ENCODE peak calls at places on chromosomes 12 and 14, in four cellular contexts. I is HCT116, P is K562, A is SK-N-SH. E is an unnamed sample.

GRCh38 chr14:87705439-87705896 is 287.5 kb downstream of the GALC start:
- DNase-seq in I (no peak), P (no peak), A (no peak), E (no peak)

GRCh38 chr14:94748667-94749347 is 21.1 kb downstream of the GSC start:
- DNase-seq in I (peak; percentile 59), P (no peak), A (peak; percentile 53), E (peak; percentile 21)

GRCh38 chr12:89468648-89469326 is 55.8 kb downstream of the GALNT4 start:
- DNase-seq in I (no peak), P (no peak), A (no peak), E (no peak)

GRCh38 chr14:48936352-48936751 is 649.8 kb downstream of the RPS29 start:
- DNase-seq in I (no peak), P (no peak), A (peak; percentile 0), E (no peak)

GRCh38 chr14:100891051-100891450 is 12.5 kb downstream of the RTL1 start:
- DNase-seq in I (no peak), P (no peak), A (no peak), E (no peak)

GRCh38 chr12:81863406-81863805 is 104.3 kb upstream of the PPFIA2 start:
- DNase-seq in I (no peak), P (no peak), A (no peak), E (no peak)

GRCh38 chr14:91482278-91483023 is 27.7 kb downstream of the PPP4R3A start:
- DNase-seq in I (no peak), P (no peak), A (no peak), E (no peak)

GRCh38 chr12:2467447-2468195 is 327.1 kb upstream of the FKBP4 start:
- DNase-seq in I (no peak), P (no peak), A (no peak), E (no peak)

GRCh38 chr12:50403001-50403440 is 2.3 kb downstream of the LARP4 start:
- DNase-seq in I (no peak), P (no peak), A (no peak), E (no peak)

GRCh38 chr12:105820407-105821140 is 318.2 kb downstream of the NUAK1 start:
- DNase-seq in I (no peak), P (no peak), A (no peak), E (peak; percentile 40)

GRCh38 chr12:123261196-123261595 is 10.5 kb downstream of the CDK2AP1 start:
- DNase-seq in I (no peak), P (no peak), A (no peak), E (no peak)

GRCh38 chr12:3196488-3196887 is 119.3 kb downstream of the TSPAN9 start:
- DNase-seq in I (no peak), P (no peak), A (no peak), E (no peak)

GRCh38 chr12:105835505-105835904 is 303.2 kb downstream of the NUAK1 start:
- DNase-seq in I (no peak), P (no peak), A (no peak), E (no peak)

GRCh38 chr12:48881652-48882324 is 16.1 kb upstream of the RND1 start:
- DNase-seq in I (no peak), P (no peak), A (no peak), E (no peak)

GRCh38 chr12:104526751-104527150 is 70.0 kb downstream of the CHST11 start:
- DNase-seq in I (no peak), P (no peak), A (no peak), E (no peak)

GRCh38 chr14:61438860-61439765 is 117.7 kb downstream of the PRKCH start:
- DNase-seq in I (no peak), P (no peak), A (no peak), E (peak; percentile 85)

GRCh38 chr12:123139926-123140674 is 10.8 kb downstream of the PITPNM2 start:
- DNase-seq in I (no peak), P (peak; percentile 35), A (no peak), E (peak; percentile 61)

GRCh38 chr12:53701518-53702264 is 25.6 kb downstream of the CALCOCO1 start:
- DNase-seq in I (peak; percentile 60), P (peak; percentile 58), A (peak; percentile 80), E (peak; percentile 43)

GRCh38 chr12:69341328-69341727 is 6.9 kb upstream of the LYZ start:
- DNase-seq in I (no peak), P (no peak), A (no peak), E (no peak)

GRCh38 chr12:2242816-2243215 is 190.0 kb downstream of the CACNA1C start:
- DNase-seq in I (no peak), P (no peak), A (no peak), E (no peak)

GRCh38 chr12:44143170-44143569 is 307.3 kb downstream of the TMEM117 start:
- DNase-seq in I (no peak), P (no peak), A (no peak), E (no peak)
- TF ChIP-seq ELF1 in I (no peak), P (no peak), A (no peak), E (no peak)

GRCh38 chr12:46459881-46460545 is 87.4 kb upstream of the SLC38A2 start:
- DNase-seq in I (no peak), P (no peak), A (no peak), E (no peak)

GRCh38 chr12:46460682-46461215 is 88.2 kb upstream of the SLC38A2 start:
- DNase-seq in I (no peak), P (no peak), A (no peak), E (no peak)

GRCh38 chr12:46457958-46458357 is 85.4 kb upstream of the SLC38A2 start:
- DNase-seq in I (no peak), P (no peak), A (no peak), E (no peak)

GRCh38 chr12:46458500-46459106 is 86.0 kb upstream of the SLC38A2 start:
- DNase-seq in I (no peak), P (no peak), A (no peak), E (no peak)

DNA sequence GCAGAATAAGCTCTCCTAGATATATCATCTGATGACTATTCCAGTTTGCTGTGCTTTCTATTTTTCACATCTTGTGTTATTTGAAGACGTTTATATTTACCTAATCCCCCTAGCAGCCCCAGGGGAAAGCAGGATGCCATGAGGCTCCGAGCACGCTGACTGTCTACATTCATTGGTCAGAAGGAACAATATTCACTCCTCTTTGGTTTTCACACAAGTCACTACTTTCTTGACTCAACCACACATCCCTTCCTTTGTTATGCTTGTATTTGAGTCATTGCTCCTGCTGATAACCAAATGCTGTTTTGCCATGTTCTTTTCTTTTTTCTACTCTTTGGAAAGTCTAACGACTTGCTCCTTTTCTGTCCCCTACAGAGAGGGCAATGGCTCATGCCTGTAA is 86.5 kb upstream of the SLC38A2 start:
- DNase-seq in I (no peak), P (no peak), A (no peak), E (no peak)
- TF ChIP-seq ELF1 in I (no peak), P (no peak), A (no peak), E (no peak)

DNA sequence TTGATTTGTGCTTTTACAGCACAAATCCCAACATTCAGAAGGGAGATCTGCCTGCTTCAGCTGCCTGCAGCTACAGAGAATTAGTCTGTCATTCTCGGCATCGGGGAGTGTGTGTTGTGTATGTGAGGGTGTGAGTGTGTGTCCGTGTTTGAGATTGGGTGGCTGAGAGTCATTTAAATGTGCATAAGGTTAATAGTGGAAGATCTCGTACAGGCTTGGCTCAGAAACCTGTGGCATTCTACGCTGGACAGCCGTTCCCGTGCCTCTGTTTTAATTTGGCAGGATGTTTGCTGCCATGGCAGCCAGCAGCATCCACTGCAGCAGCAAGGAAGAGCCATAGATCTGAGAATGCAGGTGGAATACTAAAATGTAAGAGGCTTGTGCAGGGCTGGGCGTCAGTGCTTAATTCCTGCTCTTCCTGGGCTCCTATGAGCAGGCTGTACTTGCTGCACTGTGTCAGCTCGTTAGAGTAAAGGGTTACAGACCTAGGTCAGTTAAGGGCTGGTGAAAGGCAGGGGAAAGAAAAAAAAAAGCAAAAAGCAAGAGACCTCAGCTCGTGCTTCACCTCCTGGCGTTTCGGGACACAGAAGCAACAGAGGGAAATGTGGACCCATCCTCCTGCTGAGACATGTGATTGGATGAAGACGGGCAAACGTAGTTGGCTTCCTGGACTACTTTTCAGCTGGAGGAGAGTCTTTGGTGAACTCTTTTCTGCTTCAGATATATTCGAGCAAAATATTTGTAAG is 205.4 kb downstream of the NAV3 start:
- DNase-seq in I (no peak), P (no peak), A (peak; percentile 29), E (no peak)
- TF ChIP-seq ELF1 in I (no peak), P (no peak), A (no peak), E (no peak)

GRCh38 chr12:110256780-110257431 is 24.1 kb upstream of the ATP2A2 start:
- DNase-seq in I (no peak), P (no peak), A (no peak), E (no peak)

GRCh38 chr12:110266381-110266909 is 14.6 kb upstream of the ATP2A2 start:
- DNase-seq in I (no peak), P (no peak), A (peak; percentile 44), E (no peak)

GRCh38 chr12:110258466-110258865 is 22.6 kb upstream of the ATP2A2 start:
- DNase-seq in I (no peak), P (no peak), A (no peak), E (no peak)

GRCh38 chr12:110266980-110267620 is 13.9 kb upstream of the ATP2A2 start:
- DNase-seq in I (no peak), P (peak; percentile 27), A (peak; percentile 53), E (no peak)

GRCh38 chr12:110262442-110263388 is 18.3 kb upstream of the ATP2A2 start:
- DNase-seq in I (no peak), P (no peak), A (no peak), E (peak; percentile 84)
- TF ChIP-seq ELF1 in I (no peak), P (peak; percentile 22), A (no peak), E (no peak)

DNA sequence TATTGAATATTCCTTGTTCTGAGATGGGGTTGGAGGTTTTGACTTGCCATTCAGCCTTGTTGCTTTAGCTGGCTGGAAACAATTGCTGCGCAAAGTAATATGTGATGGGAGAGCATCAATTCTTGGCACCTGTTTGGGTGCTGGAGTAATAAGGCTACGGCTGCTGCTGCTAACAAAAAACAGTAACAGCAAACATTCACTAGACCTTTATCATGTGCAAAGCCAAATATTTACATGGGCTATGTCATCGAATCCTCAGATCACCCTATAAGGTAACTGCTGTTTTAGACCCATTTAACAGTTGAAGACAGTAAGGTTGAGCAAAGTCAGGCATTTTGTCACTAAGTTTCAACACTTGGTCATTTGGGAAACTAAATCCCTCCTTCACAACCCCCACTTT is 241.1 kb upstream of the TBX3 start:
- DNase-seq in I (no peak), P (no peak), A (no peak), E (no peak)
- TF ChIP-seq ELF1 in I (no peak), P (no peak), A (no peak), E (no peak)

GRCh38 chr14:69535230-69535848 is 39.3 kb downstream of the CCDC177 start:
- DNase-seq in I (peak; percentile 42), P (peak; percentile 28), A (peak; percentile 84), E (peak; percentile 37)
- TF ChIP-seq ELF1 in I (no peak), P (no peak), A (no peak), E (no peak)

E was measured in HepG2.